ENCODE peak calls at places on chromosomes 1 and 21, in four cellular contexts. Z, U, W and C are unnamed samples.

GRCh38 chr1:224177356-224177999 is 5.6 kb upstream of the DEGS1 start:
- DNase-seq in U (peak; percentile 12), Z (no peak), W (no peak), C (no peak)

GRCh38 chr1:98323906-98324358 is 337.6 kb upstream of the SNX7 start:
- DNase-seq in W (peak; percentile 96), U (no peak), Z (peak; percentile 94), C (peak; percentile 76)

GRCh38 chr1:166166400-166166699 is 451 bp downstream of the FAM78B start:
- DNase-seq in U (no peak), Z (no peak), W (no peak), C (no peak)

GRCh38 chr1:180548686-180549326 is 10.0 kb upstream of the OVAAL start:
- DNase-seq in W (no peak), U (no peak), Z (no peak), C (no peak)

GRCh38 chr21:29196664-29197052 is 66.2 kb downstream of the MAP3K7CL start:
- DNase-seq in Z (no peak), W (peak; percentile 28), U (no peak), C (no peak)

GRCh38 chr1:150192012-150192411 is 42.3 kb downstream of the PLEKHO1 start:
- DNase-seq in Z (peak; percentile 91), U (no peak), W (peak; percentile 81), C (no peak)

GRCh38 chr1:220127076-220127475 is 33.1 kb downstream of the IARS2 start:
- DNase-seq in W (no peak), Z (no peak), U (no peak), C (no peak)

GRCh38 chr1:169012416-169012815 is 94.1 kb upstream of the ATP1B1 start:
- DNase-seq in Z (no peak), U (no peak), W (no peak), C (no peak)

GRCh38 chr1:218339267-218339831 is 5.8 kb upstream of the TGFB2 start:
- DNase-seq in W (peak; percentile 62), Z (peak; percentile 70), U (no peak), C (no peak)

GRCh38 chr1:54810144-54810942 is 9.2 kb upstream of the TTC22 start:
- DNase-seq in U (peak; percentile 78), W (peak; percentile 37), Z (peak; percentile 75), C (no peak)

GRCh38 chr1:109623601-109624161 is 4.0 kb downstream of the AMPD2 start:
- DNase-seq in U (no peak), Z (no peak), W (no peak), C (no peak)

GRCh38 chr1:24540906-24541710 is 14.8 kb upstream of the NCMAP start:
- DNase-seq in Z (peak; percentile 28), W (peak; percentile 78), U (no peak), C (no peak)

GRCh38 chr1:201555593-201555945 is 16.6 kb downstream of the NAV1 start:
- DNase-seq in U (no peak), W (no peak), Z (no peak), C (no peak)

GRCh38 chr1:109240158-109241152 is 8.9 kb upstream of the CELSR2 start:
- DNase-seq in Z (peak; percentile 37), U (peak; percentile 51), W (peak; percentile 71), C (peak; percentile 97)

GRCh38 chr1:226677121-226678020 is 61.7 kb downstream of the ITPKB start:
- DNase-seq in Z (peak; percentile 18), U (no peak), W (peak; percentile 87), C (no peak)
- H3K4me1 ChIP-seq in Z (peaks cover 13% of the 10 kb centered on the region), U (peaks cover 6% of the 10 kb centered on the region), W (peaks cover 16% of the 10 kb centered on the region), C (peaks cover 8% of the 10 kb centered on the region)

GRCh38 chr21:42513985-42514882 is 582 bp downstream of the SLC37A1 start:
- DNase-seq in W (no peak), Z (peak; percentile 79), U (no peak), C (no peak)

GRCh38 chr21:42513151-42513984 is at the start of gene SLC37A1:
- DNase-seq in W (no peak), U (peak; percentile 40), Z (peak; percentile 55), C (no peak)

GRCh38 chr21:42512346-42513034 is 1.2 kb upstream of the SLC37A1 start:
- DNase-seq in Z (no peak), U (no peak), W (no peak), C (no peak)

GRCh38 chr21:42515708-42516502 is 2.3 kb downstream of the SLC37A1 start:
- DNase-seq in U (no peak), Z (peak; percentile 91), W (no peak), C (no peak)

DNA sequence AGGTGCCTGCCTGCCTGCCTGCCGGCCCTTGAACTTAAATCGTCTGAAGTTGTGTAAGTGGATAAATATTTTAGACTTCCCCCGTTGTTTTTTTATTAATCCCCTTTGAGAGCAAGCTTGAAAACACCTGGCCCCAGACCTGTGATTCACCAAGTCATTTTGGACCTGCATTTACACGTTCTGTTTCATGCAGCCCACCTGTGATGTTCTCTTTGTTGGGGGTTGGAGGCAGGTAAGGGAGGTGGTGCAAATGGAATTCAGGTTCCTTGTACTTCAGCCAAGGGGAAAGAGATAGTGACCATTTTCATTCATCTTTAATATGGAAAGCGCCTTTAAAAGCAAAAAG is 1.2 kb downstream of the SLC37A1 start:
- DNase-seq in W (no peak), U (no peak), Z (no peak), C (no peak)
- H3K27ac ChIP-seq in W (no peak overlapping the region), U (no peak overlapping the region), Z (peak overlapping the region; percentile 60), C (peak overlapping the region; percentile 24)

GRCh38 chr1:40806724-40807675 is 23.4 kb downstream of the KCNQ4 start:
- DNase-seq in W (no peak), Z (peak; percentile 94), U (peak; percentile 51), C (no peak)
- H3K4me1 ChIP-seq in W (peaks cover 5% of the 10 kb centered on the region), Z (peaks cover 4% of the 10 kb centered on the region), U (peaks cover 62% of the 10 kb centered on the region), C (no peaks in the 10 kb centered on the region)

GRCh38 chr1:62613890-62614289 is 16.6 kb downstream of the ANGPTL3 start:
- DNase-seq in W (peak; percentile 22), U (no peak), Z (peak; percentile 80), C (no peak)
- H3K27ac ChIP-seq in W (no peak overlapping the region), U (no peak overlapping the region), Z (no peak overlapping the region), C (no peak overlapping the region)